ENCODE peak calls at places on chromosomes 13 and 19, in nine cellular contexts. Q is CD8-positive, alpha-beta T cell; U is brain microvascular endothelial cell; G is skeletal muscle cell; Z is heart right ventricle; P is gastrocnemius medialis; L is fibroblast of mammary gland; H is CD8-positive, alpha-beta memory T cell; S is esophagus squamous epithelium. Y is an unnamed sample.
A peak's percentile ranks its signal among the peaks of the same experiment; 100 is the strongest.

GRCh38 chr13:44854264-44855060 is 134.8 kb downstream of the NUFIP1 start:
- DNase-seq in Q (no peak), U (no peak), G (no peak), Z (peak; percentile 70), P (peak; percentile 99), L (no peak), H (no peak), S (no peak), Y (no peak)

GRCh38 chr19:13195678-13196077 is 45.5 kb downstream of the IER2 start:
- DNase-seq in Q (peak; percentile 48), U (no peak), G (no peak), Z (no peak), P (no peak), L (no peak), H (peak; percentile 38), S (no peak), Y (no peak)

GRCh38 chr13:113650275-113650674 is 7.7 kb downstream of the ATP4B start:
- DNase-seq in Q (no peak), U (no peak), G (no peak), Z (no peak), P (peak; percentile 2), L (no peak), H (no peak), S (no peak), Y (no peak)

GRCh38 chr19:36605101-36605838 is at the start of gene ZNF382:
- DNase-seq in Q (peak; percentile 88), U (peak; percentile 43), G (peak; percentile 15), Z (peak; percentile 81), P (peak; percentile 17), L (peak; percentile 61), H (peak; percentile 77), S (no peak), Y (peak; percentile 84)

GRCh38 chr13:60351326-60351725 is 45.7 kb upstream of the TDRD3 start:
- DNase-seq in Q (no peak), U (peak; percentile 78), G (peak; percentile 74), Z (no peak), P (peak; percentile 11), L (peak; percentile 82), H (no peak), S (no peak), Y (no peak)

GRCh38 chr19:53916004-53916403 is 6.9 kb downstream of the CACNG7 start:
- DNase-seq in Q (no peak), U (no peak), G (no peak), Z (no peak), P (no peak), L (no peak), H (no peak), S (no peak), Y (no peak)

GRCh38 chr19:44740351-44740824 is 8.1 kb upstream of the BCL3 start:
- DNase-seq in Q (no peak), U (no peak), G (no peak), Z (no peak), P (no peak), L (no peak), H (no peak), S (no peak), Y (no peak)

GRCh38 chr13:37386276-37386675 is 212.3 kb downstream of the POSTN start:
- DNase-seq in Q (no peak), U (no peak), G (no peak), Z (no peak), P (no peak), L (peak; percentile 48), H (no peak), S (no peak), Y (no peak)

GRCh38 chr19:35785087-35785627 is 9.8 kb downstream of the ARHGAP33 start:
- DNase-seq in Q (no peak), U (no peak), G (no peak), Z (no peak), P (no peak), L (no peak), H (no peak), S (no peak), Y (no peak)

GRCh38 chr19:29546583-29547190 is 20.9 kb downstream of the VSTM2B start:
- DNase-seq in Q (no peak), U (no peak), G (no peak), Z (no peak), P (no peak), L (no peak), H (no peak), S (no peak), Y (no peak)

GRCh38 chr19:1837625-1838105 is 10.6 kb downstream of the REXO1 start:
- DNase-seq in Q (peak; percentile 46), U (no peak), G (no peak), Z (no peak), P (no peak), L (peak; percentile 30), H (peak; percentile 53), S (no peak), Y (peak; percentile 44)

GRCh38 chr13:50677687-50678463 is 165.6 kb downstream of the DLEU7 start:
- DNase-seq in Q (no peak), U (peak; percentile 19), G (no peak), Z (no peak), P (no peak), L (peak; percentile 45), H (no peak), S (no peak), Y (no peak)

GRCh38 chr19:8610928-8611284 is 391 bp upstream of the ADAMTS10 start:
- DNase-seq in Q (no peak), U (no peak), G (no peak), Z (no peak), P (no peak), L (no peak), H (no peak), S (no peak), Y (no peak)
- H3K4me3 ChIP-seq in Q (peak overlapping the region; percentile 97), U (no peak overlapping the region), G (peak overlapping the region; percentile 78), Z (peak overlapping the region; percentile 53), P (peak overlapping the region; percentile 56), L (no peak overlapping the region), H (no peak overlapping the region), S (peak overlapping the region; percentile 73), Y (no peak overlapping the region)

GRCh38 chr19:48553676-48554384 is 1.9 kb downstream of the SULT2B1 start:
- DNase-seq in Q (no peak), U (peak; percentile 45), G (peak; percentile 53), Z (no peak), P (no peak), L (peak; percentile 87), H (no peak), S (no peak), Y (no peak)

GRCh38 chr19:48552406-48553322 is 692 bp downstream of the SULT2B1 start:
- DNase-seq in Q (no peak), U (no peak), G (no peak), Z (no peak), P (no peak), L (peak; percentile 12), H (no peak), S (no peak), Y (no peak)

GRCh38 chr19:48549380-48549779 is 2.6 kb upstream of the SULT2B1 start:
- DNase-seq in Q (no peak), U (no peak), G (no peak), Z (no peak), P (no peak), L (no peak), H (no peak), S (no peak), Y (no peak)

GRCh38 chr19:48554385-48555091 is 2.6 kb downstream of the SULT2B1 start:
- DNase-seq in Q (no peak), U (no peak), G (no peak), Z (no peak), P (no peak), L (no peak), H (no peak), S (no peak), Y (no peak)

DNA sequence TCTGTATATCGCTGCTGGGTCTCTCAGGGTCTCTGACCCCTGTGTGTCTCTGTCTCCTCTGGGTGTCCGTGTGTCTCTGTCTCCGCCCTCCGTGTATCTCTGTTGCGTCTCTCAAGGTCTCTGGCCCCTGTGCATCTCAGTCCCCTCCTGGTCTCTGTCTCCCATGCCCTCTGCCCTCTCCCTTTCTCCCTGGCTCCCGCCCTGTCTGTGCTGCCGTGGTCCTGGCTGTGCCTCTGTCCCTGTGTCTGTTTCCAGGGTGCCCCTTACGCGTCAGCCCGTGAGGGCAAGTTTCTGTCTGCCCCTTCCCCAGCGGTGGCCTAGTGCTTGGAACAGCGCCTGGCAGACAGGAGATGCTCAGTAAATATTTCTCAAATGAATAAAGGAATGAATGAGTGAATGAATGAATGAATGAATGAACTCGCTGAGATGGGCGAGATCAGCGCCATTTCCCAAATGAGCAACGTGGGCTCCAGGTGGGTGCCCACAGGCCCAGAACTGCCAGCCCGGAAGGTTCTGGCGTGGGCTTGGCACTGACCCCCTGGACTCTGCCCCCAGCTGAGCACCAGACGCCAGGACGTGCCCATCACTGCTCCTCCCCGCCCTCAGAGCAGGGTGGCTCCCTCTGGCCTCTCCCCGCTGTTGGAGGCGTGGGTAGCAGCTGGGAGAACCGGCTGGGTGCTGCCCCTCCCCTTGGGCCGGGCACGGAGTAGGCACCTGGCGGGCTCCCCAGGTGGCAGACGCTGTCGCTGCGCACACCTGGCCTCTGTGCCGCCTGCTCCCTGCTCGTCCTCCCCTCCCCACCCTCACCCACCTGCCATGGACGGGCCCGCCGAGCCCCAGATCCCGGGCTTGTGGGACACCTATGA is at the start of gene SULT2B1:
- DNase-seq in Q (no peak), U (no peak), G (no peak), Z (no peak), P (no peak), L (no peak), H (no peak), S (no peak), Y (no peak)
- H3K4me3 ChIP-seq in Q (no peak within 1 kb of the TSS), U (no peak within 1 kb of the TSS), G (no peak within 1 kb of the TSS), Z (no peak within 1 kb of the TSS), P (no peak within 1 kb of the TSS), L (no peak within 1 kb of the TSS), H (no peak within 1 kb of the TSS), S (peak within 1 kb of the TSS; percentile 58), Y (no peak within 1 kb of the TSS)

GRCh38 chr13:20882206-20882605 is 20.3 kb downstream of the XPO4 start:
- DNase-seq in Q (no peak), U (peak; percentile 10), G (no peak), Z (no peak), P (peak; percentile 66), L (peak; percentile 36), H (no peak), S (no peak), Y (no peak)
- H3K4me3 ChIP-seq in Q (no peak overlapping the region), U (no peak overlapping the region), G (no peak overlapping the region), Z (no peak overlapping the region), P (no peak overlapping the region), L (no peak overlapping the region), H (no peak overlapping the region), S (no peak overlapping the region), Y (no peak overlapping the region)

GRCh38 chr13:71865858-71866172 is 1.2 kb downstream of the DACH1 start:
- DNase-seq in Q (no peak), U (no peak), G (no peak), Z (peak; percentile 15), P (no peak), L (no peak), H (no peak), S (no peak), Y (no peak)

GRCh38 chr13:71866173-71867091 is 572 bp downstream of the DACH1 start:
- DNase-seq in Q (peak; percentile 26), U (peak; percentile 1), G (no peak), Z (peak; percentile 8), P (no peak), L (no peak), H (no peak), S (no peak), Y (peak; percentile 21)

GRCh38 chr13:71864094-71864980 is 2.7 kb downstream of the DACH1 start:
- DNase-seq in Q (no peak), U (peak; percentile 0), G (no peak), Z (peak; percentile 63), P (no peak), L (no peak), H (no peak), S (peak; percentile 2), Y (peak; percentile 65)

GRCh38 chr13:71863249-71863648 is 3.8 kb downstream of the DACH1 start:
- DNase-seq in Q (no peak), U (no peak), G (no peak), Z (no peak), P (no peak), L (no peak), H (no peak), S (no peak), Y (no peak)

GRCh38 chr13:71864981-71865857 is 1.8 kb downstream of the DACH1 start:
- DNase-seq in Q (peak; percentile 20), U (peak; percentile 1), G (no peak), Z (peak; percentile 16), P (no peak), L (no peak), H (no peak), S (no peak), Y (peak; percentile 80)
- H3K4me3 ChIP-seq in Q (peak overlapping the region; percentile 39), U (peak overlapping the region; percentile 61), G (peak overlapping the region; percentile 47), Z (peak overlapping the region; percentile 76), P (peak overlapping the region; percentile 62), L (no peak overlapping the region), H (no peak overlapping the region), S (peak overlapping the region; percentile 74), Y (peak overlapping the region; percentile 87)

Y was measured in HL-60.